ENCODE peak calls at places on chromosomes 2 and 18, in six cellular contexts. One of them, this sample, is unnamed.

GRCh38 chr2:9235388-9236344 is 29.1 kb downstream of the ASAP2 start:
- DNase-seq in GDM1: no peak
- DNase-seq in Caki2: no peak
- DNase-seq in CD4-positive, alpha-beta memory T cell: no peak
- DNase-seq in T-helper 1 cell: no peak
- DNase-seq in astrocyte of the spinal cord: peak
- DNase-seq in this sample: peak

GRCh38 chr18:9706081-9706935 is 1.8 kb upstream of the RAB31 start:
- DNase-seq in GDM1: no peak
- DNase-seq in Caki2: no peak
- DNase-seq in CD4-positive, alpha-beta memory T cell: no peak
- DNase-seq in T-helper 1 cell: no peak
- DNase-seq in astrocyte of the spinal cord: no peak
- DNase-seq in this sample: no peak

GRCh38 chr2:212962691-212963090 is 188.7 kb downstream of the IKZF2 start:
- DNase-seq in GDM1: no peak
- DNase-seq in Caki2: no peak
- DNase-seq in CD4-positive, alpha-beta memory T cell: no peak
- DNase-seq in T-helper 1 cell: no peak
- DNase-seq in astrocyte of the spinal cord: no peak
- DNase-seq in this sample: no peak

GRCh38 chr2:222859786-222860726 is 780 bp upstream of the ACSL3 start:
- DNase-seq in GDM1: no peak
- DNase-seq in Caki2: peak
- DNase-seq in CD4-positive, alpha-beta memory T cell: no peak
- DNase-seq in T-helper 1 cell: no peak
- DNase-seq in astrocyte of the spinal cord: peak
- DNase-seq in this sample: peak

GRCh38 chr2:226721541-226721940 is 78.1 kb downstream of the IRS1 start:
- DNase-seq in GDM1: no peak
- DNase-seq in Caki2: no peak
- DNase-seq in CD4-positive, alpha-beta memory T cell: no peak
- DNase-seq in T-helper 1 cell: no peak
- DNase-seq in astrocyte of the spinal cord: no peak
- DNase-seq in this sample: no peak

GRCh38 chr2:240168041-240168440 is 27.6 kb upstream of the OTOS start:
- DNase-seq in GDM1: no peak
- DNase-seq in Caki2: no peak
- DNase-seq in CD4-positive, alpha-beta memory T cell: no peak
- DNase-seq in T-helper 1 cell: no peak
- DNase-seq in astrocyte of the spinal cord: no peak
- DNase-seq in this sample: no peak

GRCh38 chr2:192215096-192215877 is 20.6 kb upstream of the TMEFF2 start:
- DNase-seq in GDM1: no peak
- DNase-seq in Caki2: no peak
- DNase-seq in CD4-positive, alpha-beta memory T cell: no peak
- DNase-seq in T-helper 1 cell: no peak
- DNase-seq in astrocyte of the spinal cord: no peak
- DNase-seq in this sample: no peak

GRCh38 chr2:60499651-60500300 is 53.7 kb downstream of the BCL11A start:
- DNase-seq in GDM1: no peak
- DNase-seq in Caki2: no peak
- DNase-seq in CD4-positive, alpha-beta memory T cell: no peak
- DNase-seq in T-helper 1 cell: no peak
- DNase-seq in astrocyte of the spinal cord: no peak
- DNase-seq in this sample: no peak